ENCODE peak calls at places on chromosome 1, in seven cellular contexts. One of them, this sample, is unnamed.
A peak's percentile ranks its signal among the peaks of the same experiment; 100 is the strongest.

GRCh38 chr1:111045033-111045722 is 81.5 kb upstream of the LRIF1 start:
- DNase-seq in body of pancreas: peak; percentile 51
- DNase-seq in colonic mucosa: no peak
- DNase-seq in cardiac muscle cell: peak; percentile 8
- DNase-seq in uterus: no peak
- DNase-seq in AG04450: no peak
- DNase-seq in IMR-90: no peak
- DNase-seq in this sample: no peak

GRCh38 chr1:206498685-206499084 is 8.6 kb upstream of the RASSF5 start:
- DNase-seq in body of pancreas: no peak
- DNase-seq in AG04450: no peak
- DNase-seq in uterus: no peak
- DNase-seq in cardiac muscle cell: no peak
- DNase-seq in colonic mucosa: no peak
- DNase-seq in IMR-90: no peak
- DNase-seq in this sample: peak; percentile 44

GRCh38 chr1:83761084-83761760 is 237.7 kb downstream of the TTLL7 start:
- DNase-seq in colonic mucosa: no peak
- DNase-seq in uterus: no peak
- DNase-seq in body of pancreas: no peak
- DNase-seq in AG04450: no peak
- DNase-seq in IMR-90: no peak
- DNase-seq in cardiac muscle cell: no peak
- DNase-seq in this sample: no peak

GRCh38 chr1:156384007-156384406 is 15.0 kb downstream of the RHBG start:
- DNase-seq in IMR-90: no peak
- DNase-seq in AG04450: no peak
- DNase-seq in colonic mucosa: no peak
- DNase-seq in uterus: no peak
- DNase-seq in body of pancreas: no peak
- DNase-seq in cardiac muscle cell: no peak
- DNase-seq in this sample: no peak

GRCh38 chr1:54640361-54640760 is 1.2 kb upstream of the MROH7 start:
- DNase-seq in uterus: no peak
- DNase-seq in body of pancreas: no peak
- DNase-seq in IMR-90: no peak
- DNase-seq in AG04450: no peak
- DNase-seq in colonic mucosa: no peak
- DNase-seq in cardiac muscle cell: no peak
- DNase-seq in this sample: no peak

GRCh38 chr1:226628624-226629155 is 80.1 kb downstream of the STUM start:
- DNase-seq in uterus: peak; percentile 8
- DNase-seq in cardiac muscle cell: no peak
- DNase-seq in AG04450: no peak
- DNase-seq in body of pancreas: no peak
- DNase-seq in colonic mucosa: no peak
- DNase-seq in IMR-90: no peak
- DNase-seq in this sample: no peak

GRCh38 chr1:9438431-9439073 is 100.7 kb upstream of the SLC25A33 start:
- DNase-seq in AG04450: peak; percentile 65
- DNase-seq in IMR-90: peak; percentile 93
- DNase-seq in cardiac muscle cell: peak; percentile 90
- DNase-seq in colonic mucosa: no peak
- DNase-seq in uterus: peak; percentile 81
- DNase-seq in body of pancreas: peak; percentile 90
- DNase-seq in this sample: peak; percentile 68

GRCh38 chr1:51726544-51727225 is 109.8 kb downstream of the OSBPL9 start:
- DNase-seq in IMR-90: no peak
- DNase-seq in cardiac muscle cell: no peak
- DNase-seq in colonic mucosa: no peak
- DNase-seq in body of pancreas: no peak
- DNase-seq in AG04450: no peak
- DNase-seq in uterus: no peak
- DNase-seq in this sample: no peak

GRCh38 chr1:27491748-27492700 is 2.1 kb upstream of the WASF2 start:
- DNase-seq in colonic mucosa: no peak
- DNase-seq in body of pancreas: no peak
- DNase-seq in uterus: peak; percentile 62
- DNase-seq in AG04450: no peak
- DNase-seq in IMR-90: no peak
- DNase-seq in cardiac muscle cell: peak; percentile 67
- DNase-seq in this sample: no peak

GRCh38 chr1:208243851-208244583 is at the start of gene PLXNA2:
- DNase-seq in AG04450: no peak
- DNase-seq in uterus: peak; percentile 70
- DNase-seq in IMR-90: peak; percentile 52
- DNase-seq in cardiac muscle cell: peak; percentile 77
- DNase-seq in colonic mucosa: peak; percentile 94
- DNase-seq in body of pancreas: peak; percentile 89
- DNase-seq in this sample: peak; percentile 31

GRCh38 chr1:39833121-39833520 is 44.5 kb upstream of the BMP8B start:
- DNase-seq in IMR-90: peak; percentile 4
- DNase-seq in uterus: no peak
- DNase-seq in AG04450: no peak
- DNase-seq in body of pancreas: no peak
- DNase-seq in colonic mucosa: no peak
- DNase-seq in cardiac muscle cell: no peak
- DNase-seq in this sample: no peak

GRCh38 chr1:184843732-184844495 is 89.3 kb upstream of the EDEM3 start:
- DNase-seq in uterus: no peak
- DNase-seq in IMR-90: no peak
- DNase-seq in body of pancreas: peak; percentile 32
- DNase-seq in AG04450: no peak
- DNase-seq in colonic mucosa: peak; percentile 56
- DNase-seq in cardiac muscle cell: no peak
- DNase-seq in this sample: peak; percentile 16

GRCh38 chr1:194534784-194535183 is 1348.4 kb upstream of the B3GALT2 start:
- DNase-seq in AG04450: no peak
- DNase-seq in body of pancreas: no peak
- DNase-seq in uterus: no peak
- DNase-seq in IMR-90: no peak
- DNase-seq in colonic mucosa: no peak
- DNase-seq in cardiac muscle cell: no peak
- DNase-seq in this sample: no peak

GRCh38 chr1:46039571-46040052 is 92.8 kb downstream of the PIK3R3 start:
- DNase-seq in body of pancreas: peak; percentile 35
- DNase-seq in cardiac muscle cell: peak; percentile 82
- DNase-seq in uterus: no peak
- DNase-seq in IMR-90: peak; percentile 48
- DNase-seq in colonic mucosa: peak; percentile 40
- DNase-seq in AG04450: no peak
- DNase-seq in this sample: no peak

GRCh38 chr1:29876902-29877301 is 640.6 kb downstream of the PTPRU start:
- DNase-seq in body of pancreas: no peak
- DNase-seq in colonic mucosa: no peak
- DNase-seq in uterus: no peak
- DNase-seq in AG04450: no peak
- DNase-seq in cardiac muscle cell: no peak
- DNase-seq in IMR-90: no peak
- DNase-seq in this sample: no peak

GRCh38 chr1:41158147-41158875 is 83.8 kb downstream of the SCMH1 start:
- DNase-seq in AG04450: no peak
- DNase-seq in body of pancreas: no peak
- DNase-seq in IMR-90: no peak
- DNase-seq in uterus: no peak
- DNase-seq in colonic mucosa: no peak
- DNase-seq in cardiac muscle cell: peak; percentile 17
- DNase-seq in this sample: no peak

GRCh38 chr1:91864017-91864700 is 21.8 kb downstream of the TGFBR3 start:
- DNase-seq in uterus: no peak
- DNase-seq in IMR-90: peak; percentile 66
- DNase-seq in AG04450: no peak
- DNase-seq in body of pancreas: no peak
- DNase-seq in cardiac muscle cell: peak; percentile 74
- DNase-seq in colonic mucosa: no peak
- DNase-seq in this sample: peak; percentile 16

GRCh38 chr1:89454845-89455521 is 69.6 kb upstream of the LRRC8B start:
- DNase-seq in uterus: peak; percentile 23
- DNase-seq in body of pancreas: peak; percentile 54
- DNase-seq in colonic mucosa: peak; percentile 38
- DNase-seq in IMR-90: peak; percentile 44
- DNase-seq in AG04450: no peak
- DNase-seq in cardiac muscle cell: peak; percentile 39
- DNase-seq in this sample: peak; percentile 41

DNA sequence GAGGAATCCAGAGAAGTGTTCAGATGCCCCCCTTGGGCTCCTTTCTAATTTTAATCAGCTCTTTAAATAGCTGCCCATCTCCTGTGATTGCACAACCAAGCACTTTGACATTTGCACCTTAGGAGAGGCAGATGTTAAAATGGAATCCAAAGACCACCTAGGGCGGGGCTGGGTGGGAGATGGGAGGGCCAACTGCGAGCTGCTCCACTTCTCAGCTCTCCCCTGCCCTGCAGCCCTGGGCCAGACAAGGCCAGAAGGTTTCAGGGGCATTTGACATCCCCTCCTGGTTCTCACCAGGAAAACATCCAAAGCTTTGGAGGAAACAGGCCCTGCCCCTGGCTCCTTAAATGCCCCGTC is 106.9 kb downstream of the DHRS3 start:
- DNase-seq in cardiac muscle cell: no peak
- DNase-seq in colonic mucosa: no peak
- DNase-seq in AG04450: no peak
- DNase-seq in body of pancreas: no peak
- DNase-seq in IMR-90: no peak
- DNase-seq in uterus: no peak
- DNase-seq in this sample: no peak
- H3K27ac ChIP-seq in cardiac muscle cell: peak overlapping the region; percentile 0
- H3K27ac ChIP-seq in colonic mucosa: peak overlapping the region; percentile 33
- H3K27ac ChIP-seq in AG04450: no peak overlapping the region
- H3K27ac ChIP-seq in body of pancreas: no peak overlapping the region
- H3K27ac ChIP-seq in IMR-90: no peak overlapping the region
- H3K27ac ChIP-seq in uterus: peak overlapping the region; percentile 7
- H3K27ac ChIP-seq in this sample: no peak overlapping the region

GRCh38 chr1:31425301-31426081 is 12.5 kb downstream of the SERINC2 start:
- DNase-seq in body of pancreas: no peak
- DNase-seq in IMR-90: no peak
- DNase-seq in uterus: no peak
- DNase-seq in AG04450: no peak
- DNase-seq in colonic mucosa: no peak
- DNase-seq in cardiac muscle cell: no peak
- DNase-seq in this sample: no peak

GRCh38 chr1:31424568-31424967 is 11.6 kb downstream of the SERINC2 start:
- DNase-seq in cardiac muscle cell: no peak
- DNase-seq in colonic mucosa: no peak
- DNase-seq in IMR-90: no peak
- DNase-seq in AG04450: no peak
- DNase-seq in body of pancreas: no peak
- DNase-seq in uterus: no peak
- DNase-seq in this sample: no peak

GRCh38 chr1:31422505-31423319 is 9.7 kb downstream of the SERINC2 start:
- DNase-seq in body of pancreas: peak; percentile 69
- DNase-seq in colonic mucosa: peak; percentile 84
- DNase-seq in uterus: peak; percentile 63
- DNase-seq in IMR-90: peak; percentile 90
- DNase-seq in AG04450: peak; percentile 55
- DNase-seq in cardiac muscle cell: peak; percentile 81
- DNase-seq in this sample: peak; percentile 71

GRCh38 chr1:31421404-31422040 is 8.5 kb downstream of the SERINC2 start:
- DNase-seq in IMR-90: peak; percentile 32
- DNase-seq in body of pancreas: no peak
- DNase-seq in cardiac muscle cell: peak; percentile 49
- DNase-seq in colonic mucosa: no peak
- DNase-seq in AG04450: no peak
- DNase-seq in uterus: no peak
- DNase-seq in this sample: no peak

GRCh38 chr1:31423418-31423947 is 10.5 kb downstream of the SERINC2 start:
- DNase-seq in uterus: no peak
- DNase-seq in AG04450: no peak
- DNase-seq in cardiac muscle cell: no peak
- DNase-seq in body of pancreas: no peak
- DNase-seq in IMR-90: no peak
- DNase-seq in colonic mucosa: no peak
- DNase-seq in this sample: no peak
- H3K27ac ChIP-seq in uterus: no peak overlapping the region
- H3K27ac ChIP-seq in AG04450: no peak overlapping the region
- H3K27ac ChIP-seq in cardiac muscle cell: no peak overlapping the region
- H3K27ac ChIP-seq in body of pancreas: no peak overlapping the region
- H3K27ac ChIP-seq in IMR-90: no peak overlapping the region
- H3K27ac ChIP-seq in colonic mucosa: no peak overlapping the region
- H3K27ac ChIP-seq in this sample: peak overlapping the region; percentile 99

DNA sequence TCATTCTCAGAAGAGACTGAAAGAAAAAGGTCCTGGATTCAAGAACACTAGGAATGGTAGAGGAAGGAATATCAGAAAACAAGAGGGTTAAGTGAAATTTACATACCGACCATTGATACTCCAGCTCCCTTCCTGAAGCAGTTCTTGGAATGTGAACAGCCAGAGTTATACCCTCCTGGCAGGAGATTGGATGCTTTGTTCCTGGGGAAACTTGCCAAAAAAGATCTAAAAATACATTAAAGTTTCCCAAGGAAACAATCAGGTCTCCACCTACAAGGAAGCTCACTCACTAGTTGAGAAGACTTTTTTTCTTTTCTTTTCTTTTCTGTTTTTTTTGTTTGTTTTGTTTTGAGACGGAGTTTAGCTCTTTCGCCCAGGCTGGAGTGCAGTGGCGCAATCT is 91.1 kb downstream of the HLX start:
- DNase-seq in cardiac muscle cell: peak; percentile 50
- DNase-seq in colonic mucosa: no peak
- DNase-seq in IMR-90: peak; percentile 18
- DNase-seq in AG04450: no peak
- DNase-seq in body of pancreas: no peak
- DNase-seq in uterus: no peak
- DNase-seq in this sample: no peak
- H3K27ac ChIP-seq in cardiac muscle cell: no peak overlapping the region
- H3K27ac ChIP-seq in colonic mucosa: no peak overlapping the region
- H3K27ac ChIP-seq in IMR-90: no peak overlapping the region
- H3K27ac ChIP-seq in AG04450: no peak overlapping the region
- H3K27ac ChIP-seq in body of pancreas: no peak overlapping the region
- H3K27ac ChIP-seq in uterus: no peak overlapping the region
- H3K27ac ChIP-seq in this sample: no peak overlapping the region

DNA sequence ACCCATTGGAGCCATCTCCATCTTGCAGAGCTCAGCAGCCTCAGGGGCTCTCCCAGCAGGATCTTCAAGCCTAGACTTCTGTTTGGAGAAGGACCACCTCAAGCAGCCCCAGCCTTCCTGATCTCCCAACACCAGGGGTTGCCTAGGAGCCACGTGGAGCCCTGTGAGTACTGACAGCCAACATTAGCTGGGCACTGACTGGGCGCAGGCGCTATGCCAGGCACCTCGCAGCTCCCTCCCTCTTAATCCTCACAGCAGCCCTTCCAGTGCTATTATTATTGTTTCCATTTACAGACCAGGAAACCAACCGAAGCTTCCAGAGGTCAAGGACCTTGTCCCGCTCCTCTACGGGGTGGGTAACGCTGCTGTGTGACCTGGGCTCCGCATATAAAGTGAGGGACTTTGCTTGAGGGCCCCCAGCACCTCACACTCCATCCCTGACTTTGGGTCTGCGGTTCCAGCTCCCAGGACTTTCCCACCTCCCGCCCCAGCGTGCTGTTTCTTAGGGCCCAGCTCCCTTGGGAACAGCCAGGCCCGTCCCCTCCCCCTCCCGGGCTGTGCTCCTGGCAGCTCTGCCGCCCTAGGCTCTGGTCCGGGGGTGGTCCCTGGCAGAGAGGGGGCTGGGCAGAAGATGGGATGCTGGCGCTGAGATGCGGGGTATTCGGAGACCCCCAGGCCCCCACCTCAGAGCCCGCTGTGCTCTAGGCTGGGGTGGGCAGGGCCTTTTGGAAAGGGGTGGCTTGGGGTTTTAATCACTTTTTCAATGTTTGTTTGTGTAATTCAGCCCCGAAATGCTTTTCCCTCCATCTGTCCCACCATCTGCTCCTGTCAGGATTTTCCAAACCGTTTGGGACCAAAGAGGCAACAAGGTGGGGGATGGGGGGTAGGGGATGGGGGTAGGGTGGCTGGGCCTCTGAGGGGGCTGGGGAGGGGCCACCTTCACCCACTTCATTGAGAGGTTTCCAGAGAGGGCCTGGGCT is 4.1 kb upstream of the HPCA start:
- DNase-seq in colonic mucosa: no peak
- DNase-seq in IMR-90: no peak
- DNase-seq in AG04450: no peak
- DNase-seq in uterus: no peak
- DNase-seq in cardiac muscle cell: no peak
- DNase-seq in body of pancreas: no peak
- DNase-seq in this sample: no peak
- H3K27ac ChIP-seq in colonic mucosa: no peak overlapping the region
- H3K27ac ChIP-seq in IMR-90: no peak overlapping the region
- H3K27ac ChIP-seq in AG04450: no peak overlapping the region
- H3K27ac ChIP-seq in uterus: no peak overlapping the region
- H3K27ac ChIP-seq in cardiac muscle cell: no peak overlapping the region
- H3K27ac ChIP-seq in body of pancreas: no peak overlapping the region
- H3K27ac ChIP-seq in this sample: no peak overlapping the region